ENCODE peak calls at places on chromosomes 2 and 18, in five cellular contexts. P, F, C, Q and I are unnamed samples.

GRCh38 chr2:96344011-96344410 is 8.4 kb downstream of the NCAPH start:
- DNase-seq in P (no peak), F (no peak), Q (peak), C (peak), I (no peak)

GRCh38 chr2:230052299-230052698 is 16.4 kb downstream of the SLC16A14 start:
- DNase-seq in P (no peak), F (no peak), Q (peak), C (no peak), I (no peak)

GRCh38 chr18:48581206-48581605 is 42.4 kb downstream of the CTIF start:
- DNase-seq in C (no peak), P (no peak), F (no peak), Q (no peak), I (no peak)

GRCh38 chr2:70726186-70726585 is 41.8 kb downstream of the ADD2 start:
- DNase-seq in C (no peak), P (no peak), Q (no peak), F (no peak), I (no peak)

GRCh38 chr2:181790716-181791649 is 100.5 kb upstream of the ITPRID2 start:
- DNase-seq in Q (peak), C (peak), F (no peak), P (peak), I (peak)

GRCh38 chr2:10862330-10862729 is 49.4 kb upstream of the KCNF1 start:
- DNase-seq in C (no peak), F (no peak), P (no peak), Q (no peak), I (no peak)

GRCh38 chr2:12440731-12441130 is 276.0 kb upstream of the TRIB2 start:
- DNase-seq in F (no peak), Q (no peak), C (no peak), P (no peak), I (no peak)

GRCh38 chr18:54555996-54556395 is 35.0 kb upstream of the DYNAP start:
- DNase-seq in C (no peak), F (no peak), Q (no peak), P (no peak), I (no peak)

GRCh38 chr2:128454980-128455709 is 136.5 kb upstream of the HS6ST1 start:
- DNase-seq in Q (no peak), C (no peak), F (no peak), P (no peak), I (no peak)

GRCh38 chr2:203814661-203815540 is 52.7 kb upstream of the CTLA4 start:
- DNase-seq in C (peak), Q (peak), F (peak), P (peak), I (peak)

GRCh38 chr2:1702186-1702565 is 42.1 kb downstream of the PXDN start:
- DNase-seq in P (no peak), C (no peak), Q (no peak), F (no peak), I (no peak)

GRCh38 chr18:3233433-3234168 is 13.8 kb upstream of the MYOM1 start:
- DNase-seq in C (no peak), P (no peak), Q (no peak), F (no peak), I (no peak)

GRCh38 chr2:10538224-10538894 is 90.2 kb upstream of the ODC1 start:
- DNase-seq in Q (peak), P (no peak), C (no peak), F (no peak), I (peak)

GRCh38 chr2:219205165-219205538 is 1.4 kb upstream of the ZFAND2B start:
- DNase-seq in Q (no peak), C (no peak), P (no peak), F (no peak), I (no peak)

GRCh38 chr2:37358466-37358865 is 14.0 kb downstream of the QPCT start:
- DNase-seq in Q (no peak), F (no peak), C (no peak), P (no peak), I (no peak)

GRCh38 chr2:42929985-42930581 is 137.7 kb upstream of the HAAO start:
- DNase-seq in F (no peak), C (no peak), P (no peak), Q (peak), I (no peak)

GRCh38 chr2:11388262-11389047 is 44.0 kb upstream of the ROCK2 start:
- DNase-seq in P (no peak), F (no peak), Q (no peak), C (no peak), I (no peak)

GRCh38 chr18:80200932-80201672 is 46.2 kb downstream of the PARD6G start:
- DNase-seq in F (no peak), Q (peak), P (no peak), C (no peak), I (no peak)

GRCh38 chr2:24418166-24418843 is 58.0 kb upstream of the ITSN2 start:
- DNase-seq in P (no peak), C (no peak), Q (no peak), F (no peak), I (no peak)

GRCh38 chr2:79612999-79613398 is 100.1 kb downstream of the CTNNA2 start:
- DNase-seq in P (no peak), Q (no peak), C (no peak), F (no peak), I (no peak)

GRCh38 chr2:160402997-160403979 is 90.3 kb downstream of the RBMS1 start:
- DNase-seq in P (peak), Q (no peak), C (no peak), F (no peak), I (peak)

GRCh38 chr2:234963785-234964615 is 12.2 kb downstream of the SH3BP4 start:
- DNase-seq in P (no peak), C (no peak), F (no peak), Q (no peak), I (no peak)

GRCh38 chr2:226915846-226916360 is 80.0 kb downstream of the RHBDD1 start:
- DNase-seq in F (no peak), Q (peak), P (no peak), C (no peak), I (no peak)

GRCh38 chr2:241577413-241578122 is 19.0 kb downstream of the BOK start:
- DNase-seq in F (no peak), Q (peak), P (no peak), C (no peak), I (peak)

GRCh38 chr2:172968061-172968469 is 107.6 kb upstream of the MAP3K20 start:
- DNase-seq in Q (peak), C (no peak), F (peak), P (peak), I (peak)

GRCh38 chr18:49055787-49056186 is 105.0 kb upstream of the SMAD7 start:
- DNase-seq in F (no peak), Q (peak), C (peak), P (peak), I (peak)

GRCh38 chr2:199818754-199819153 is 32.2 kb downstream of the FTCDNL1 start:
- DNase-seq in Q (no peak), F (no peak), P (no peak), C (no peak), I (no peak)

GRCh38 chr2:59458862-59459261 is 1094.6 kb downstream of the BCL11A start:
- DNase-seq in Q (no peak), P (no peak), C (no peak), F (peak), I (no peak)

GRCh38 chr2:7145707-7146106 is 228.5 kb downstream of the RNF144A start:
- DNase-seq in Q (no peak), C (no peak), P (no peak), F (no peak), I (no peak)